ENCODE peak calls at places on chromosomes 4 and X, in six cellular contexts. X is fibroblast of mammary gland, O is foreskin fibroblast, N is omental fat pad, A is AG09309, R is upper lobe of left lung. E is an unnamed sample.

GRCh38 chrX:9392445-9392844 is 72.4 kb upstream of the TBL1X start:
- DNase-seq in X (no peak), O (peak), N (no peak), A (no peak), R (no peak), E (no peak)

GRCh38 chr4:52051213-52051614 is at the start of gene SPATA18:
- DNase-seq in X (peak), O (peak), N (no peak), A (no peak), R (peak), E (no peak)

GRCh38 chr4:1412376-1413220 is 6.4 kb upstream of the NKX1-1 start:
- DNase-seq in X (no peak), O (no peak), N (no peak), A (no peak), R (no peak), E (no peak)

GRCh38 chr4:55980725-55981124 is 32.0 kb downstream of the CEP135 start:
- DNase-seq in X (no peak), O (no peak), N (no peak), A (no peak), R (no peak), E (no peak)

GRCh38 chrX:118779581-118779980 is 44.0 kb upstream of the ZCCHC12 start:
- DNase-seq in X (peak), O (no peak), N (no peak), A (no peak), R (no peak), E (no peak)

GRCh38 chrX:56968980-56969379 is 26.4 kb downstream of the SPIN3 start:
- DNase-seq in X (no peak), O (peak), N (no peak), A (no peak), R (no peak), E (no peak)

GRCh38 chrX:23223169-23223568 is 111.5 kb upstream of the PTCHD1 start:
- DNase-seq in X (no peak), O (no peak), N (no peak), A (no peak), R (no peak), E (no peak)

GRCh38 chr4:101355767-101356702 is 8.7 kb upstream of the PPP3CA start:
- DNase-seq in X (peak), O (peak), N (no peak), A (peak), R (no peak), E (no peak)

GRCh38 chrX:155767101-155767878 is 113.9 kb upstream of the VAMP7 start:
- DNase-seq in X (peak), O (peak), N (no peak), A (peak), R (peak), E (no peak)

GRCh38 chr4:129384974-129385373 is 289.0 kb downstream of the C4orf33 start:
- DNase-seq in X (no peak), O (no peak), N (no peak), A (no peak), R (no peak), E (no peak)
- TF ChIP-seq CTCF in X (no peak), O (no peak), N (no peak), A (no peak), R (no peak), E (no peak)

DNA sequence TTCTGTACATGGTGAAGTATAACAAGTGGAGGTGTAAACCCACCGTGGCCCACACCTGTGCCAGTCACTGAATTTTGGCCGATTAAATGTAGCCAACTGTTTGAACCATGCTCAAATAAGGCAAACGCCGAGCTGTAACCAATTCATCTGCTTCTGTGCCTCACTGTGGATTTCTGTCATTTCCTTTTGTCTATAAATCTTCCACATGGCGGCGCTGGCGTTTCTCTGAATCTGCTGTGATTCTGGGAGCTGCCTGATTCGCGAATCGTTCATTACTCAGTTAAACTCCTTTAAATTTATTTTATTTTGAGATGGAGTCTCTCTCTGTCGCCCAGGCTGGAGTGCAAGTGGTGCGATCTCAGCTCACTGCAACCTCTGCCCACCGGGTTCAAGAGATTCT is 19.2 kb downstream of the SUPT20HL2 start:
- DNase-seq in X (peak), O (peak), N (no peak), A (no peak), R (no peak), E (no peak)
- TF ChIP-seq CTCF in X (peak), O (no peak), N (no peak), A (peak), R (no peak), E (peak)

GRCh38 chr4:169345207-169345788 is 74.5 kb upstream of the SH3RF1 start:
- DNase-seq in X (peak), O (peak), N (no peak), A (peak), R (no peak), E (no peak)
- TF ChIP-seq CTCF in X (no peak), O (no peak), N (no peak), A (no peak), R (no peak), E (no peak)

GRCh38 chr4:41963105-41963504 is 18.5 kb upstream of the DCAF4L1 start:
- DNase-seq in X (peak), O (peak), N (no peak), A (no peak), R (no peak), E (no peak)
- TF ChIP-seq CTCF in X (peak), O (peak), N (no peak), A (peak), R (no peak), E (peak)

GRCh38 chrX:132610536-132610935 is 121.7 kb upstream of the MBNL3 start:
- DNase-seq in X (no peak), O (no peak), N (no peak), A (no peak), R (no peak), E (no peak)
- TF ChIP-seq CTCF in X (no peak), O (no peak), N (no peak), A (no peak), R (no peak), E (no peak)

DNA sequence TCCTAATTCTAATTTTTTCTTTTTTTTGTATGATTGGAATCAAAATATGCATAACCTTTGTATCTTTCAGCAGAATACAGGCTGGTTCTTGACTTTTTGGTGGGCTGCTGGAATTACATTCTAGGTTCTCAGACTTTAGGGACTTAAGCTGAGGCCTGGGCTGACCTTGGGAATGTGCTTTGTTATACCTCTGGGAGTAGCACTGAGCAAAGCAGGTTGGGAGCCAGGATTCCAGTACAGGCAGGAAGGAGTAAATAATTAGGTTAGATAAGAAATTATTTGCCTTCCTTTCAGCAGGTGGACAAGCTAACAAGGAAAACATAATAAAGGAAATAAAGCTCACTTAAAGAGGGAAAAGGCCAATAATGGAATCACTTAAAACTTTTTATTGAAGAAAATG is 49.9 kb upstream of the SLC4A4 start:
- DNase-seq in X (no peak), O (no peak), N (no peak), A (no peak), R (no peak), E (no peak)
- TF ChIP-seq CTCF in X (no peak), O (no peak), N (no peak), A (no peak), R (no peak), E (no peak)